ENCODE peak calls at places on chromosomes 16 and 17, in five cellular contexts. W is iPS-NIHi11, V is hypothalamus, S is adipocyte, M is NCI-H1092 treated with DMSO at 0.1 percent for 48 hours. J is an unnamed sample.
A peak's percentile ranks its signal among the peaks of the same experiment; 100 is the strongest.

GRCh38 chr17:83086197-83086880 is 6.9 kb downstream of the METRNL start:
- DNase-seq in V (no peak), S (no peak), M (no peak), W (no peak), J (no peak)

GRCh38 chr17:42457107-42457787 is 1.4 kb upstream of the ATP6V0A1 start:
- DNase-seq in W (no peak), V (no peak), S (peak; percentile 11), M (no peak), J (no peak)

GRCh38 chr17:65328567-65328966 is 191.4 kb downstream of the RGS9 start:
- DNase-seq in V (no peak), M (no peak), S (no peak), W (no peak), J (no peak)

GRCh38 chr16:46743232-46743719 is 4.9 kb downstream of the MYLK3 start:
- DNase-seq in W (peak; percentile 75), M (no peak), S (no peak), V (no peak), J (no peak)

GRCh38 chr16:14527411-14528044 is 102.5 kb downstream of the PARN start:
- DNase-seq in S (peak; percentile 76), M (no peak), W (no peak), V (no peak), J (no peak)

GRCh38 chr17:8746501-8747236 is 2.0 kb upstream of the CCDC42 start:
- DNase-seq in W (peak; percentile 39), S (no peak), M (no peak), V (no peak), J (no peak)

GRCh38 chr16:14502932-14503741 is 126.9 kb downstream of the PARN start:
- DNase-seq in V (no peak), M (no peak), S (no peak), W (no peak), J (no peak)

GRCh38 chr17:2302740-2303277 is 776 bp downstream of the SMG6 start:
- DNase-seq in V (no peak), M (no peak), W (no peak), S (no peak), J (no peak)

GRCh38 chr17:4499431-4500187 is 928 bp downstream of the SPNS2 start:
- DNase-seq in S (peak; percentile 13), W (peak; percentile 59), V (peak; percentile 28), M (no peak), J (no peak)

GRCh38 chr16:50797456-50797855 is 55.6 kb downstream of the CYLD start:
- DNase-seq in V (no peak), W (no peak), M (no peak), S (peak; percentile 4), J (no peak)

GRCh38 chr17:67546578-67547527 is 169.8 kb downstream of the PITPNC1 start:
- DNase-seq in W (no peak), S (no peak), V (no peak), M (no peak), J (no peak)

GRCh38 chr16:3118204-3118790 is 5.9 kb downstream of the ZNF205 start:
- DNase-seq in V (no peak), M (no peak), S (no peak), W (peak; percentile 2), J (no peak)

GRCh38 chr16:51508813-51509212 is 357.7 kb upstream of the SALL1 start:
- DNase-seq in M (no peak), S (peak; percentile 46), V (no peak), W (no peak), J (no peak)

GRCh38 chr17:17109896-17110295 is 67.6 kb downstream of the MPRIP start:
- DNase-seq in V (no peak), S (no peak), W (no peak), M (no peak), J (no peak)

GRCh38 chr17:83191388-83192160 is 112.2 kb downstream of the METRNL start:
- DNase-seq in V (no peak), M (no peak), S (no peak), W (no peak), J (no peak)

GRCh38 chr16:27461483-27462171 is 59.7 kb downstream of the IL21R start:
- DNase-seq in M (peak; percentile 84), W (no peak), V (no peak), S (no peak), J (no peak)

GRCh38 chr16:67516296-67517177 is 12.1 kb upstream of the RIPOR1 start:
- DNase-seq in V (no peak), W (no peak), S (peak; percentile 58), M (no peak), J (no peak)

GRCh38 chr17:71668807-71669206 is 452.0 kb upstream of the SOX9 start:
- DNase-seq in W (no peak), S (no peak), M (no peak), V (no peak), J (no peak)

GRCh38 chr17:66302761-66303626 is 581 bp downstream of the PRKCA start:
- DNase-seq in M (peak; percentile 45), S (peak; percentile 65), W (peak; percentile 43), V (peak; percentile 48), J (no peak)

GRCh38 chr16:3157229-3158013 is 22.6 kb downstream of the ZNF213 start:
- DNase-seq in V (no peak), M (peak; percentile 68), W (no peak), S (peak; percentile 89), J (no peak)

GRCh38 chr16:64304376-64304775 is 817.5 kb downstream of the CDH11 start:
- DNase-seq in W (no peak), V (no peak), S (no peak), M (no peak), J (no peak)